ENCODE peak calls at places on chromosomes 7 and 10, in six cellular contexts. Z is K562, G is GM12878, E is H1, L is HCT116, P is HepG2. T is an unnamed sample.

GRCh38 chr10:48364659-48365405 is 58.4 kb downstream of the MAPK8 start:
- DNase-seq in Z (no peak), G (no peak), E (no peak), L (no peak), P (peak; percentile 20), T (no peak)

GRCh38 chr10:788796-789748 is 99.6 kb upstream of the DIP2C start:
- DNase-seq in Z (peak; percentile 85), G (no peak), E (no peak), L (peak; percentile 18), P (peak; percentile 82), T (no peak)

GRCh38 chr10:27568196-27569175 is 64.4 kb downstream of the RAB18 start:
- DNase-seq in Z (no peak), G (no peak), E (no peak), L (no peak), P (no peak), T (no peak)

GRCh38 chr7:140059288-140060242 is 3.2 kb downstream of the PARP12 start:
- DNase-seq in Z (no peak), G (no peak), E (no peak), L (peak; percentile 73), P (peak; percentile 20), T (no peak)

GRCh38 chr10:49138361-49138891 is 4.6 kb upstream of the FAM170B start:
- DNase-seq in Z (no peak), G (no peak), E (no peak), L (no peak), P (no peak), T (no peak)

GRCh38 chr7:50721160-50721559 is 61.5 kb downstream of the GRB10 start:
- DNase-seq in Z (no peak), G (no peak), E (no peak), L (no peak), P (no peak), T (no peak)

GRCh38 chr10:133110609-133111275 is 23.0 kb downstream of the ADGRA1 start:
- DNase-seq in Z (no peak), G (no peak), E (no peak), L (no peak), P (no peak), T (no peak)

GRCh38 chr10:14571866-14572507 is 202.7 kb downstream of the FAM107B start:
- DNase-seq in Z (no peak), G (no peak), E (no peak), L (no peak), P (peak; percentile 96), T (no peak)

GRCh38 chr7:123573896-123574467 is 16.4 kb upstream of the NDUFA5 start:
- DNase-seq in Z (no peak), G (no peak), E (no peak), L (no peak), P (no peak), T (no peak)

GRCh38 chr7:102472126-102473041 is 6.3 kb downstream of the POLR2J start:
- DNase-seq in Z (peak; percentile 50), G (no peak), E (no peak), L (no peak), P (no peak), T (no peak)

GRCh38 chr10:5887029-5887428 is 2.7 kb downstream of the ANKRD16 start:
- DNase-seq in Z (no peak), G (no peak), E (no peak), L (no peak), P (no peak), T (no peak)

GRCh38 chr10:69449841-69450240 is 1.4 kb upstream of the TSPAN15 start:
- DNase-seq in Z (peak; percentile 65), G (no peak), E (peak; percentile 39), L (peak; percentile 77), P (peak; percentile 73), T (no peak)

GRCh38 chr7:139588632-139589031 is 65.1 kb downstream of the CLEC2L start:
- DNase-seq in Z (peak; percentile 46), G (no peak), E (no peak), L (no peak), P (no peak), T (no peak)

GRCh38 chr7:101172005-101172853 is 6.9 kb upstream of the VGF start:
- DNase-seq in Z (no peak), G (no peak), E (no peak), L (no peak), P (no peak), T (no peak)
- H3K4me1 ChIP-seq in Z (peaks cover 48% of the 10 kb centered on the region), G (peaks cover 7% of the 10 kb centered on the region), E (peaks cover 11% of the 10 kb centered on the region), L (peaks cover 38% of the 10 kb centered on the region), P (peaks cover 48% of the 10 kb centered on the region), T (peaks cover 22% of the 10 kb centered on the region)

DNA sequence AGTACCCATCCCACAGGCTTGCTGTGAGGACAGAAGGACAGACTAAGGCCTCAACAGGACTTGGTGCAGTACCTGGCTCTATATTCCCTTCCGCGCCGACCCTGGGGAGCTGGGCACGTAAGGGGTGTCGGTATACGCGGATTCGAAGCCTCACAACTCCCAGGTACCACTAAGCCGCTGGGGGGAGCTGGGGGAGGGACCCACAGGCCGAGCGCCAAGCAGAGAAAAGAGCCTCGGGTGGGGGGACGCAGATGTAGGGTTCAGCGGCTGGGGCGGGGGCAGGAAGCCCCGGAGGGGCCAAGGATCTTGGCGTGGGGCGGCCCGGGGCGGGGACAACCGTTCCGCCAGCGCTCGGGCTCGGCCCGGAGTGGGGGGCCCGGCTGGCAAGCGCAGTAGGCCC is 126.4 kb upstream of the ZNF746 start:
- DNase-seq in Z (no peak), G (no peak), E (no peak), L (no peak), P (peak; percentile 26), T (no peak)
- TF ChIP-seq ZNF274 in Z (no peak), G (no peak), E (no peak), L (no peak), P (no peak), T (no peak)

GRCh38 chr10:80461208-80462183 is 7.4 kb downstream of the TSPAN14 start:
- DNase-seq in Z (no peak), G (no peak), E (no peak), L (no peak), P (no peak), T (no peak)
- H3K4me1 ChIP-seq in Z (peaks cover 79% of the 10 kb centered on the region), G (peaks cover 91% of the 10 kb centered on the region), E (peaks cover 61% of the 10 kb centered on the region), L (peaks cover 86% of the 10 kb centered on the region), P (peaks cover 100% of the 10 kb centered on the region), T (peaks cover 15% of the 10 kb centered on the region)

DNA sequence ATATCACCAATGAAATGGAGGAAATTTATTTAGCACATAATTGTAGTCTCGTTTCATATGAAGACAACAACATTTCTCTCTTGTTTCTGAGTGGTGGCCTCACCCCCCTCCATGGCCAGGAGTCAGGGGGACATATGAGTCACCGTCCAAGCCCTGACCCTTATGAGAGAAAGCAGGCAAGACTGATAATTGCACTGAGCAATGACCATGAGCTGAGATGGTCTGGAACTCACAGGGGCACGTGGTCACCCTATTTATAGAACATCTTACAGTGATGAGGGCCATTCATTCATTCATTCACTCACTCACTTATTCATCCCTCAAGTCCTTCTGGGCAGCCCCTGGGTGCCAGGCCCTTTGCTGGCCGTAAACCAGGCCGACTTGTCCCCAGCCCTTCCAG is 102.9 kb downstream of the PTPRE start:
- DNase-seq in Z (no peak), G (no peak), E (no peak), L (no peak), P (no peak), T (no peak)
- TF ChIP-seq ZNF274 in Z (no peak), G (no peak), E (no peak), L (no peak), P (no peak), T (no peak)

GRCh38 chr10:12389154-12389734 is 39.9 kb downstream of the CAMK1D start:
- DNase-seq in Z (no peak), G (no peak), E (no peak), L (no peak), P (no peak), T (no peak)
- H3K4me1 ChIP-seq in Z (no peaks in the 10 kb centered on the region), G (peaks cover 5% of the 10 kb centered on the region), E (no peaks in the 10 kb centered on the region), L (no peaks in the 10 kb centered on the region), P (no peaks in the 10 kb centered on the region), T (peaks cover 2% of the 10 kb centered on the region)

DNA sequence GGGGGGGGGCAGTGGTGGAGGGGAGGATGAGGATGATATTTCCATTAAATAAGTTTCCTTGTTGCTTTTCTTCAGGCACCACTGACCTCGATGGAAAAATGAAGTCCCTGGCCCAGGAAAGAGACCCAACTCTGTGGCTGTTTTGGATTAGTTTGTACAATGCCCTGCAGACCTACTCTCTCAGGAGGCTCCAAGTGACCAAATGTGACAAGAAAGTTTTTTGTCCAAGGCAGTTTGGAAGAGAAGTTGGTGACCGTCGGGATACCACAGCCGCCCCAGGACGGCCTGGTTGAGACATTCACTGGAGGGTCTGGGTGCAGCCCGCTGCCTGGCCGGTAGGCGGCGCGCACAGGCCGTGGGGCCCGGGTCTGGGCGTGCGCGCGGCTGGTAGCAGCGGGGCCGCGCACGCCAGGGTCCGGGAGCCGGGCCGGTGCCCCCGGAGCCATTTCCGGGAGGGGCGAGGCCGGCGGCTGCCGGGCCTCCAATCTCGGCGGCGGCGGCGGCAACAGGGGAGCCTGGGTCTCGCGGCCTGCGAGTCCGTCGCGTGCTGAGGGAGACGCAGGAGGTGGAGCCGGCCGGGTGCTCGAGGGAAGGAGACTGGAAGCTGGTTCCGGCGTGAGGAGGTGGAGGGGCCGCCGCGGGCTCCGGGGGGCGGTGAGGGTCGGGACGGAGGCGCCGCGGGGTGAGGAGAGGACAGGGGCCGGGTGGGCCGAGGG is at the start of gene SGPL1:
- DNase-seq in Z (peak; percentile 99), G (peak; percentile 13), E (peak; percentile 46), L (peak; percentile 55), P (peak; percentile 63), T (peak; percentile 63)
- TF ChIP-seq ZNF274 in Z (no peak), G (no peak), E (no peak), L (no peak), P (peak; percentile 39), T (no peak)

GRCh38 chr7:1747004-1747801 is 77.1 kb downstream of the ELFN1 start:
- DNase-seq in Z (no peak), G (no peak), E (no peak), L (no peak), P (no peak), T (no peak)

GRCh38 chr7:1748774-1749173 is 78.7 kb downstream of the ELFN1 start:
- DNase-seq in Z (no peak), G (no peak), E (no peak), L (no peak), P (no peak), T (no peak)

GRCh38 chr7:1749351-1749863 is 79.3 kb downstream of the ELFN1 start:
- DNase-seq in Z (no peak), G (no peak), E (no peak), L (no peak), P (no peak), T (no peak)

GRCh38 chr7:1746491-1746975 is 76.5 kb downstream of the ELFN1 start:
- DNase-seq in Z (no peak), G (no peak), E (no peak), L (no peak), P (no peak), T (no peak)

DNA sequence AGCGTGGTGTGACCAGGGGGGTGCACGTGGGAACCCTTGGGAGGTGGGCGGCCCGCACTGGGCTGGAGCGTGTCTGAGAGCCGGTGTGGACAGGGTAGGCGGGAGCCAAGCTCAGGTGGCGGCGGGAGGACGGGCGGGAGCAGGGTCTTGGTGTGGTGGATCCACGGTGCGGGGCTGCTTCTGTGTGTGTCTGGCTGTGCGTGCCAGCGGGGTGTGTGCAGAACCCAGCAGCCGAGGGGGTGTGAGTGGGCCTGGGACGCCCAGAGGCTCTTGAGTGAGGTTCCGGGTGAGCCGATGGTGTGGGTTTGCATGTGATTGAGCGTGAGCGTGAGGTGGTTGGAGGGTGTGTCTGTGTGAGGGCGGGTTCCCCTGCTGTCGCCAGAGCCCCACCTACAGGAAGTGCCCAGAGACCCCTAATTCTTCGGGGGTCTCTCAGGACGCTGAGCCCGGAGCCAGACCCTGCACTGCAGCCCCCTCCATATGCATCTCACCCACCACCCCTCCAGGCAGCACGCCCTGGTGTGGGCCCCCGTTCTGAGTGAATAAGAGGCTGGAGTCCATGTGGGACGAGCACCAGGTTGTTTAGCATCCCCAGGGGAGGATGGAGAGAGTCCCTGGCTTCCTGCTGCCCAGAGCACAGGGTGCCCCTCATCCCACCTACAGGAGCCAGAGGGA is 78.1 kb downstream of the ELFN1 start:
- DNase-seq in Z (no peak), G (no peak), E (no peak), L (no peak), P (no peak), T (no peak)
- H3K4me1 ChIP-seq in Z (peaks cover 68% of the 10 kb centered on the region), G (no peaks in the 10 kb centered on the region), E (no peaks in the 10 kb centered on the region), L (peaks cover 9% of the 10 kb centered on the region), P (peaks cover 37% of the 10 kb centered on the region), T (peaks cover 15% of the 10 kb centered on the region)

T was measured in NT2/D1.